ENCODE peak calls at places on chromosomes 4 and X, in seven cellular contexts. B, E, R, U, S, J and A are unnamed samples.

GRCh38 chrX:17160971-17161370 is 214.0 kb upstream of the NHS start:
- DNase-seq in E (no peak), J (no peak), S (no peak), R (no peak), U (no peak), B (no peak), A (no peak)

GRCh38 chrX:131521824-131522223 is 22.1 kb upstream of the OR13H1 start:
- DNase-seq in B (no peak), S (no peak), J (no peak), E (no peak), U (no peak), R (no peak), A (peak)

GRCh38 chr4:150152764-150153163 is 74.5 kb downstream of the DCLK2 start:
- DNase-seq in S (no peak), B (no peak), J (no peak), R (no peak), E (no peak), U (no peak), A (no peak)

GRCh38 chrX:3120426-3120825 is 79.2 kb downstream of the ARSF start:
- DNase-seq in S (no peak), U (no peak), R (no peak), B (no peak), E (no peak), J (no peak), A (no peak)

GRCh38 chr4:60133414-60133813 is 1066.7 kb upstream of the ADGRL3 start:
- DNase-seq in S (no peak), J (no peak), U (no peak), R (no peak), E (no peak), B (no peak), A (no peak)

GRCh38 chr4:105306158-105306781 is 159.6 kb downstream of the TET2 start:
- DNase-seq in S (no peak), J (no peak), U (no peak), E (no peak), R (peak), B (peak), A (peak)

GRCh38 chrX:134975516-134975915 is 15.3 kb upstream of the SMIM10 start:
- DNase-seq in R (no peak), S (no peak), E (no peak), B (no peak), J (no peak), U (no peak), A (no peak)

GRCh38 chrX:72105436-72105835 is 26.3 kb downstream of the RTL5 start:
- DNase-seq in J (no peak), B (peak), U (no peak), R (no peak), E (no peak), S (no peak), A (no peak)

GRCh38 chr4:106495498-106495897 is 126.9 kb upstream of the GIMD1 start:
- DNase-seq in U (no peak), E (no peak), J (no peak), S (no peak), B (no peak), R (no peak), A (no peak)

GRCh38 chrX:16828126-16828908 is 41.8 kb downstream of the RBBP7 start:
- DNase-seq in S (no peak), E (no peak), U (no peak), R (no peak), B (no peak), J (no peak), A (no peak)

GRCh38 chr4:174255790-174256189 is 27.7 kb downstream of the FBXO8 start:
- DNase-seq in U (no peak), S (no peak), R (no peak), E (peak), B (no peak), J (no peak), A (peak)

GRCh38 chr4:25913056-25913850 is 767 bp upstream of the SMIM20 start:
- DNase-seq in R (no peak), B (peak), E (no peak), S (peak), J (no peak), U (no peak), A (no peak)

GRCh38 chr4:88814043-88814617 is 116.5 kb upstream of the NAP1L5 start:
- DNase-seq in J (peak), S (no peak), E (no peak), R (no peak), U (no peak), B (no peak), A (no peak)

GRCh38 chrX:153582896-153583295 is 16.0 kb downstream of the CCNQ start:
- DNase-seq in B (peak), J (no peak), U (peak), R (peak), S (peak), E (no peak), A (peak)

GRCh38 chr4:56084849-56085248 is 136.1 kb downstream of the CEP135 start:
- DNase-seq in E (no peak), B (no peak), R (no peak), J (no peak), S (no peak), U (no peak), A (no peak)

GRCh38 chr4:99886146-99886545 is 8.1 kb downstream of the LAMTOR3 start:
- DNase-seq in B (no peak), E (no peak), J (no peak), R (no peak), U (no peak), S (no peak), A (no peak)

GRCh38 chr4:165810726-165811125 is 62.3 kb upstream of the TLL1 start:
- DNase-seq in R (no peak), S (no peak), B (no peak), E (no peak), J (no peak), U (no peak), A (no peak)

GRCh38 chr4:870951-871350 is 45.0 kb upstream of the CPLX1 start:
- DNase-seq in R (no peak), J (no peak), B (no peak), E (no peak), S (no peak), U (no peak), A (no peak)